ENCODE peak calls at places on chromosomes 4 and X, in nine cellular contexts. One of them, this sample, is unnamed. For H4K20me1, the result is how much of the 10 kb centered on the place peaks cover.

GRCh38 chr4:123102897-123103489 is 180.6 kb upstream of the NUDT6 start:
- DNase-seq in fibroblast of lung: peak
- DNase-seq in mammary epithelial cell: peak
- DNase-seq in K562: peak
- DNase-seq in GM23248: peak
- DNase-seq in IMR-90: peak
- DNase-seq in SK-N-SH: peak
- DNase-seq in DND-41: no peak
- DNase-seq in MM.1S: peak
- DNase-seq in this sample: peak

GRCh38 chr4:45455217-45455616 is 668.6 kb downstream of the GABRG1 start:
- DNase-seq in IMR-90: no peak
- DNase-seq in K562: no peak
- DNase-seq in fibroblast of lung: no peak
- DNase-seq in DND-41: no peak
- DNase-seq in GM23248: no peak
- DNase-seq in MM.1S: no peak
- DNase-seq in mammary epithelial cell: no peak
- DNase-seq in SK-N-SH: no peak
- DNase-seq in this sample: no peak

GRCh38 chrX:51332188-51332942 is at the start of gene NUDT10:
- DNase-seq in fibroblast of lung: peak
- DNase-seq in SK-N-SH: peak
- DNase-seq in K562: no peak
- DNase-seq in mammary epithelial cell: peak
- DNase-seq in DND-41: no peak
- DNase-seq in GM23248: peak
- DNase-seq in IMR-90: peak
- DNase-seq in MM.1S: no peak
- DNase-seq in this sample: peak

GRCh38 chr4:170325599-170325998 is 235.8 kb upstream of the AADAT start:
- DNase-seq in fibroblast of lung: no peak
- DNase-seq in GM23248: no peak
- DNase-seq in mammary epithelial cell: no peak
- DNase-seq in IMR-90: no peak
- DNase-seq in MM.1S: no peak
- DNase-seq in SK-N-SH: no peak
- DNase-seq in DND-41: no peak
- DNase-seq in K562: no peak
- DNase-seq in this sample: no peak

GRCh38 chrX:103614999-103615398 is 7.2 kb downstream of the TCEAL3 start:
- DNase-seq in mammary epithelial cell: peak
- DNase-seq in K562: no peak
- DNase-seq in SK-N-SH: no peak
- DNase-seq in MM.1S: no peak
- DNase-seq in fibroblast of lung: no peak
- DNase-seq in DND-41: no peak
- DNase-seq in GM23248: peak
- DNase-seq in IMR-90: no peak
- DNase-seq in this sample: peak

GRCh38 chrX:72652132-72652531 is 62.0 kb downstream of the PHKA1 start:
- DNase-seq in K562: no peak
- DNase-seq in MM.1S: no peak
- DNase-seq in DND-41: no peak
- DNase-seq in mammary epithelial cell: no peak
- DNase-seq in SK-N-SH: no peak
- DNase-seq in IMR-90: no peak
- DNase-seq in fibroblast of lung: no peak
- DNase-seq in GM23248: no peak
- DNase-seq in this sample: no peak

GRCh38 chr4:70637239-70637920 is 8.8 kb downstream of the ENAM start:
- DNase-seq in MM.1S: no peak
- DNase-seq in K562: no peak
- DNase-seq in DND-41: no peak
- DNase-seq in mammary epithelial cell: no peak
- DNase-seq in fibroblast of lung: no peak
- DNase-seq in SK-N-SH: no peak
- DNase-seq in IMR-90: peak
- DNase-seq in GM23248: peak
- DNase-seq in this sample: no peak

GRCh38 chrX:109936598-109936997 is 66.3 kb upstream of the TMEM164 start:
- DNase-seq in GM23248: peak
- DNase-seq in SK-N-SH: no peak
- DNase-seq in IMR-90: no peak
- DNase-seq in fibroblast of lung: no peak
- DNase-seq in mammary epithelial cell: no peak
- DNase-seq in DND-41: no peak
- DNase-seq in MM.1S: no peak
- DNase-seq in K562: no peak
- DNase-seq in this sample: no peak

GRCh38 chrX:53437211-53437610 is 3.0 kb upstream of the HSD17B10 start:
- DNase-seq in fibroblast of lung: no peak
- DNase-seq in IMR-90: no peak
- DNase-seq in mammary epithelial cell: no peak
- DNase-seq in GM23248: no peak
- DNase-seq in K562: no peak
- DNase-seq in MM.1S: no peak
- DNase-seq in DND-41: no peak
- DNase-seq in SK-N-SH: no peak
- DNase-seq in this sample: no peak

GRCh38 chr4:149404143-149404542 is 411.5 kb downstream of the IQCM start:
- DNase-seq in SK-N-SH: no peak
- DNase-seq in MM.1S: no peak
- DNase-seq in K562: no peak
- DNase-seq in DND-41: no peak
- DNase-seq in IMR-90: no peak
- DNase-seq in mammary epithelial cell: no peak
- DNase-seq in GM23248: no peak
- DNase-seq in fibroblast of lung: no peak
- DNase-seq in this sample: no peak

DNA sequence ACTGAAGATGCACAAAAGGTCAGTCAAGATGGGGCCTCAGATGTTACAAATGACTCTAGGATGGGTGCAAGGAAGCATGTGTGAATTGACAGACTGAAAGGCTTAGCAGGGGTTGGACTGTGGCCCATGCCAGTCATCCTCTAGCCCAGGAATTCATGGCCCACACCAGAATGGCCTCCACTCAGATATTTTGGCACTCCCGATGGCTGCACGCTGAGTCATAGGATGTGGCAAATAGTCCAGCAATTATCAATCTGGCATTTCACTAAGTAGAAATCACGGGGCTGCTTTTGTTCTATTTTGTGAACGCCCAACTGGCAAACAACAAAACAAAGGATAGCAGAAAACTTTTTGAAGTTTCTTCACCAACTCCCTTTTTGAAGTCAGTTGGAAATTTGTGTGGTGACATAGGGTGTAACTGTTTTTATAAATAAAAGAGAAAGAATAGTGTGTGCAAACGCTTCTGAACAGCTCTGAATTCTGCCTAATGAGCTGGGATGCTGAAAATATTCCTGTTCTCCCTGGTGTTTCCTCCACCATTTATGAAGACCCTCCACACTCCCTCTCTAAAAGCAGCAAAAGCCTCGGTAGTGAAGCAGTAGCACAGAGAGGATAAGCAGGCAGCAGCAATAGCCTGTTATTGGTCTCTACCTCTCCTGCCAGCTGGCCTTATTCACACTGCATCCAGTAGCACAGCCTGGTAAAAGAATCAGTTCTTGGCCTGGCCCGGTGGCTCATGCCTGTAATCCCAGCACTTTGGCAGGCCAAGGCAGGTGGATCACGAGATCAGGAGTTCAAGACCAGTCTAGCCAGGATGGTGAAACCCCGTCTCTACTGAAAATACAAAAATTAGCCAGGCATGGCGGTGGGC is 406.2 kb downstream of the IQCM start:
- DNase-seq in GM23248: peak
- DNase-seq in DND-41: no peak
- DNase-seq in mammary epithelial cell: peak
- DNase-seq in K562: no peak
- DNase-seq in MM.1S: no peak
- DNase-seq in fibroblast of lung: peak
- DNase-seq in SK-N-SH: no peak
- DNase-seq in IMR-90: peak
- DNase-seq in this sample: peak
- H3K9ac ChIP-seq in GM23248: peak
- H3K9ac ChIP-seq in DND-41: no peak
- H3K9ac ChIP-seq in mammary epithelial cell: peak
- H3K9ac ChIP-seq in K562: no peak
- H3K9ac ChIP-seq in MM.1S: no peak
- H3K9ac ChIP-seq in fibroblast of lung: no peak
- H3K9ac ChIP-seq in SK-N-SH: peak
- H3K9ac ChIP-seq in IMR-90: no peak
- H3K9ac ChIP-seq in this sample: peak

GRCh38 chr4:118972167-118972566 is 83.5 kb downstream of the SYNPO2 start:
- DNase-seq in fibroblast of lung: no peak
- DNase-seq in GM23248: no peak
- DNase-seq in MM.1S: no peak
- DNase-seq in K562: no peak
- DNase-seq in mammary epithelial cell: no peak
- DNase-seq in IMR-90: no peak
- DNase-seq in DND-41: no peak
- DNase-seq in SK-N-SH: no peak
- DNase-seq in this sample: no peak

GRCh38 chr4:118969359-118969758 is 80.7 kb downstream of the SYNPO2 start:
- DNase-seq in DND-41: no peak
- DNase-seq in K562: peak
- DNase-seq in fibroblast of lung: peak
- DNase-seq in GM23248: peak
- DNase-seq in MM.1S: no peak
- DNase-seq in IMR-90: peak
- DNase-seq in mammary epithelial cell: peak
- DNase-seq in SK-N-SH: peak
- DNase-seq in this sample: peak

GRCh38 chr4:118968006-118968405 is 79.4 kb downstream of the SYNPO2 start:
- DNase-seq in MM.1S: peak
- DNase-seq in DND-41: peak
- DNase-seq in IMR-90: peak
- DNase-seq in GM23248: peak
- DNase-seq in fibroblast of lung: peak
- DNase-seq in SK-N-SH: no peak
- DNase-seq in K562: no peak
- DNase-seq in mammary epithelial cell: peak
- DNase-seq in this sample: peak

GRCh38 chr4:118967393-118967792 is 78.7 kb downstream of the SYNPO2 start:
- DNase-seq in DND-41: no peak
- DNase-seq in SK-N-SH: no peak
- DNase-seq in MM.1S: no peak
- DNase-seq in fibroblast of lung: peak
- DNase-seq in mammary epithelial cell: peak
- DNase-seq in K562: no peak
- DNase-seq in GM23248: peak
- DNase-seq in IMR-90: peak
- DNase-seq in this sample: peak

DNA sequence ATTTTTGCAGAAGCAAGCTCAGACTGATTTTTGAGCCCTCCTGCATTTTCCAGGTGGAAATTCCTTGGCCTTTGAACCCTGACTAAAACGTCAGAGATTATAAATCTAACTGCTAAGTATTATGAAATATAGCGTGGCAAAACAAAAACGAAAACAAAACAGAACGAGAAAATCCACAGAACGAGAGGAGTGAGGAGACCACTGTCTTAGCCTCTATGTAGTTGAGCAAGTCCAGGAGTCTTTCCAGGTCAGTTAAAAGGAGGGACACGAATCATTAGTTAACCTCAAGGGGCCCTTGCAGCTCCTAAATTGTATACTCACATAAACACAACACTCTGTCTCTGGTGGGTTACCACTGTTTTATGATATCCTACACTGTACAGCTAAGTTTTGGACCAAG is 80.2 kb downstream of the SYNPO2 start:
- DNase-seq in mammary epithelial cell: no peak
- DNase-seq in fibroblast of lung: no peak
- DNase-seq in GM23248: peak
- DNase-seq in MM.1S: no peak
- DNase-seq in DND-41: no peak
- DNase-seq in K562: no peak
- DNase-seq in SK-N-SH: no peak
- DNase-seq in IMR-90: no peak
- DNase-seq in this sample: no peak
- H3K4me3 ChIP-seq in mammary epithelial cell: no peak
- H3K4me3 ChIP-seq in fibroblast of lung: no peak
- H3K4me3 ChIP-seq in GM23248: no peak
- H3K4me3 ChIP-seq in MM.1S: no peak
- H3K4me3 ChIP-seq in DND-41: no peak
- H3K4me3 ChIP-seq in K562: no peak
- H3K4me3 ChIP-seq in SK-N-SH: no peak
- H3K4me3 ChIP-seq in IMR-90: no peak
- H3K4me3 ChIP-seq in this sample: no peak

GRCh38 chrX:16882188-16882587 is 12.0 kb upstream of the RBBP7 start:
- DNase-seq in SK-N-SH: peak
- DNase-seq in mammary epithelial cell: peak
- DNase-seq in GM23248: peak
- DNase-seq in MM.1S: peak
- DNase-seq in IMR-90: peak
- DNase-seq in fibroblast of lung: peak
- DNase-seq in DND-41: peak
- DNase-seq in K562: peak
- DNase-seq in this sample: no peak

GRCh38 chrX:16885628-16886027 is 15.5 kb upstream of the RBBP7 start:
- DNase-seq in mammary epithelial cell: no peak
- DNase-seq in K562: no peak
- DNase-seq in fibroblast of lung: no peak
- DNase-seq in GM23248: no peak
- DNase-seq in IMR-90: no peak
- DNase-seq in DND-41: no peak
- DNase-seq in SK-N-SH: no peak
- DNase-seq in MM.1S: peak
- DNase-seq in this sample: no peak

GRCh38 chrX:16882702-16883486 is 12.7 kb upstream of the RBBP7 start:
- DNase-seq in MM.1S: peak
- DNase-seq in DND-41: peak
- DNase-seq in GM23248: peak
- DNase-seq in fibroblast of lung: peak
- DNase-seq in SK-N-SH: peak
- DNase-seq in K562: peak
- DNase-seq in IMR-90: peak
- DNase-seq in mammary epithelial cell: peak
- DNase-seq in this sample: peak

DNA sequence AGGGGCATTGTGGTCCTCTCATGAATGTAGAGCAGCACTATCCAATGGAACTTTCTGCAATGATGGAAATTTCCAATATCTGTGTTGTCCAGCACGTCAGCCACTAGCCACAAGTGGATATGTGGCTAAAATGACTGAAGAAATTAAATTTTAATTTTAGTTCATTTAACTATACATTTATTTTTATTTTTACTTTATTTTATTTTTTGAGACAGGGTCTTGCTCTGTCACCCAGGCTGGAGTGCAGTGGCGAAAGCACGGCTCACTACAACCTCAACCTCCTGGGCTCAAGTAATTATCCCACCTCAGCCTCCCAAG is 13.3 kb upstream of the RBBP7 start:
- DNase-seq in GM23248: no peak
- DNase-seq in fibroblast of lung: no peak
- DNase-seq in K562: no peak
- DNase-seq in DND-41: no peak
- DNase-seq in SK-N-SH: no peak
- DNase-seq in IMR-90: no peak
- DNase-seq in MM.1S: no peak
- DNase-seq in mammary epithelial cell: no peak
- DNase-seq in this sample: no peak
- H4K20me1 ChIP-seq in GM23248: under half
- H4K20me1 ChIP-seq in fibroblast of lung: under half
- H4K20me1 ChIP-seq in K562: under half
- H4K20me1 ChIP-seq in DND-41: under half
- H4K20me1 ChIP-seq in SK-N-SH: under half
- H4K20me1 ChIP-seq in IMR-90: under half
- H4K20me1 ChIP-seq in MM.1S: under half
- H4K20me1 ChIP-seq in mammary epithelial cell: under half
- H4K20me1 ChIP-seq in this sample: under half

GRCh38 chr4:139876328-139876941 is 210.8 kb downstream of the MGST2 start:
- DNase-seq in K562: no peak
- DNase-seq in MM.1S: no peak
- DNase-seq in SK-N-SH: peak
- DNase-seq in DND-41: no peak
- DNase-seq in IMR-90: no peak
- DNase-seq in mammary epithelial cell: peak
- DNase-seq in fibroblast of lung: no peak
- DNase-seq in GM23248: no peak
- DNase-seq in this sample: no peak
- H3K9ac ChIP-seq in K562: no peak
- H3K9ac ChIP-seq in MM.1S: no peak
- H3K9ac ChIP-seq in SK-N-SH: no peak
- H3K9ac ChIP-seq in DND-41: no peak
- H3K9ac ChIP-seq in IMR-90: no peak
- H3K9ac ChIP-seq in mammary epithelial cell: no peak
- H3K9ac ChIP-seq in fibroblast of lung: no peak
- H3K9ac ChIP-seq in GM23248: no peak
- H3K9ac ChIP-seq in this sample: no peak